ENCODE peak calls at places on chromosome 4, in seven cellular contexts. One of them, this sample, is unnamed.

GRCh38 chr4:74830928-74831327 is 36.6 kb upstream of the BTC start:
- DNase-seq in activated CD8-positive, alpha-beta memory T cell treated with anti-CD3 and anti-CD28 coated beads for 1 hour: no peak
- DNase-seq in activated CD4-positive, alpha-beta T cell treated with anti-CD3 and anti-CD28 coated beads, Interleukin-2, amount 10 ng/mL, durations not matched to agents 7 days and 5 days: no peak
- DNase-seq in NCI-H1092 treated with DMSO at 0.1 percent for 48 hours: no peak
- DNase-seq in HCT116: no peak
- DNase-seq in mammary epithelial cell: no peak
- DNase-seq in DMS153: no peak
- DNase-seq in this sample: no peak

GRCh38 chr4:151665022-151665421 is 95.8 kb downstream of the GATB start:
- DNase-seq in activated CD8-positive, alpha-beta memory T cell treated with anti-CD3 and anti-CD28 coated beads for 1 hour: no peak
- DNase-seq in activated CD4-positive, alpha-beta T cell treated with anti-CD3 and anti-CD28 coated beads, Interleukin-2, amount 10 ng/mL, durations not matched to agents 7 days and 5 days: no peak
- DNase-seq in NCI-H1092 treated with DMSO at 0.1 percent for 48 hours: no peak
- DNase-seq in HCT116: no peak
- DNase-seq in mammary epithelial cell: no peak
- DNase-seq in DMS153: no peak
- DNase-seq in this sample: no peak

GRCh38 chr4:66357316-66357715 is 687.0 kb upstream of the EPHA5 start:
- DNase-seq in activated CD8-positive, alpha-beta memory T cell treated with anti-CD3 and anti-CD28 coated beads for 1 hour: no peak
- DNase-seq in activated CD4-positive, alpha-beta T cell treated with anti-CD3 and anti-CD28 coated beads, Interleukin-2, amount 10 ng/mL, durations not matched to agents 7 days and 5 days: no peak
- DNase-seq in NCI-H1092 treated with DMSO at 0.1 percent for 48 hours: no peak
- DNase-seq in HCT116: no peak
- DNase-seq in mammary epithelial cell: peak; percentile 0
- DNase-seq in DMS153: peak; percentile 64
- DNase-seq in this sample: no peak

GRCh38 chr4:31518796-31519250 is 798.7 kb downstream of the PCDH7 start:
- DNase-seq in activated CD8-positive, alpha-beta memory T cell treated with anti-CD3 and anti-CD28 coated beads for 1 hour: no peak
- DNase-seq in activated CD4-positive, alpha-beta T cell treated with anti-CD3 and anti-CD28 coated beads, Interleukin-2, amount 10 ng/mL, durations not matched to agents 7 days and 5 days: no peak
- DNase-seq in NCI-H1092 treated with DMSO at 0.1 percent for 48 hours: no peak
- DNase-seq in HCT116: peak; percentile 48
- DNase-seq in mammary epithelial cell: peak; percentile 21
- DNase-seq in DMS153: no peak
- DNase-seq in this sample: no peak

GRCh38 chr4:175263537-175263936 is 345.4 kb downstream of the ADAM29 start:
- DNase-seq in activated CD8-positive, alpha-beta memory T cell treated with anti-CD3 and anti-CD28 coated beads for 1 hour: no peak
- DNase-seq in activated CD4-positive, alpha-beta T cell treated with anti-CD3 and anti-CD28 coated beads, Interleukin-2, amount 10 ng/mL, durations not matched to agents 7 days and 5 days: no peak
- DNase-seq in NCI-H1092 treated with DMSO at 0.1 percent for 48 hours: no peak
- DNase-seq in HCT116: no peak
- DNase-seq in mammary epithelial cell: no peak
- DNase-seq in DMS153: no peak
- DNase-seq in this sample: no peak

GRCh38 chr4:168098257-168098717 is 6.0 kb downstream of the ANXA10 start:
- DNase-seq in activated CD8-positive, alpha-beta memory T cell treated with anti-CD3 and anti-CD28 coated beads for 1 hour: no peak
- DNase-seq in activated CD4-positive, alpha-beta T cell treated with anti-CD3 and anti-CD28 coated beads, Interleukin-2, amount 10 ng/mL, durations not matched to agents 7 days and 5 days: no peak
- DNase-seq in NCI-H1092 treated with DMSO at 0.1 percent for 48 hours: no peak
- DNase-seq in HCT116: peak; percentile 92
- DNase-seq in mammary epithelial cell: peak; percentile 81
- DNase-seq in DMS153: no peak
- DNase-seq in this sample: no peak

GRCh38 chr4:151600432-151600831 is 160.4 kb downstream of the GATB start:
- DNase-seq in activated CD8-positive, alpha-beta memory T cell treated with anti-CD3 and anti-CD28 coated beads for 1 hour: no peak
- DNase-seq in activated CD4-positive, alpha-beta T cell treated with anti-CD3 and anti-CD28 coated beads, Interleukin-2, amount 10 ng/mL, durations not matched to agents 7 days and 5 days: no peak
- DNase-seq in NCI-H1092 treated with DMSO at 0.1 percent for 48 hours: no peak
- DNase-seq in HCT116: no peak
- DNase-seq in mammary epithelial cell: peak; percentile 64
- DNase-seq in DMS153: no peak
- DNase-seq in this sample: no peak

GRCh38 chr4:170005472-170005871 is 20.7 kb downstream of the MFAP3L start:
- DNase-seq in activated CD8-positive, alpha-beta memory T cell treated with anti-CD3 and anti-CD28 coated beads for 1 hour: no peak
- DNase-seq in activated CD4-positive, alpha-beta T cell treated with anti-CD3 and anti-CD28 coated beads, Interleukin-2, amount 10 ng/mL, durations not matched to agents 7 days and 5 days: no peak
- DNase-seq in NCI-H1092 treated with DMSO at 0.1 percent for 48 hours: peak; percentile 85
- DNase-seq in HCT116: no peak
- DNase-seq in mammary epithelial cell: no peak
- DNase-seq in DMS153: no peak
- DNase-seq in this sample: peak; percentile 58

GRCh38 chr4:55012363-55013255 is 112.8 kb downstream of the KDR start:
- DNase-seq in activated CD8-positive, alpha-beta memory T cell treated with anti-CD3 and anti-CD28 coated beads for 1 hour: no peak
- DNase-seq in activated CD4-positive, alpha-beta T cell treated with anti-CD3 and anti-CD28 coated beads, Interleukin-2, amount 10 ng/mL, durations not matched to agents 7 days and 5 days: no peak
- DNase-seq in NCI-H1092 treated with DMSO at 0.1 percent for 48 hours: no peak
- DNase-seq in HCT116: no peak
- DNase-seq in mammary epithelial cell: no peak
- DNase-seq in DMS153: peak; percentile 20
- DNase-seq in this sample: no peak

GRCh38 chr4:142614621-142615323 is 231.3 kb downstream of the INPP4B start:
- DNase-seq in activated CD8-positive, alpha-beta memory T cell treated with anti-CD3 and anti-CD28 coated beads for 1 hour: no peak
- DNase-seq in activated CD4-positive, alpha-beta T cell treated with anti-CD3 and anti-CD28 coated beads, Interleukin-2, amount 10 ng/mL, durations not matched to agents 7 days and 5 days: no peak
- DNase-seq in NCI-H1092 treated with DMSO at 0.1 percent for 48 hours: no peak
- DNase-seq in HCT116: no peak
- DNase-seq in mammary epithelial cell: peak; percentile 76
- DNase-seq in DMS153: no peak
- DNase-seq in this sample: no peak

GRCh38 chr4:2793578-2793919 is 664 bp downstream of the SH3BP2 start:
- DNase-seq in activated CD8-positive, alpha-beta memory T cell treated with anti-CD3 and anti-CD28 coated beads for 1 hour: no peak
- DNase-seq in activated CD4-positive, alpha-beta T cell treated with anti-CD3 and anti-CD28 coated beads, Interleukin-2, amount 10 ng/mL, durations not matched to agents 7 days and 5 days: no peak
- DNase-seq in NCI-H1092 treated with DMSO at 0.1 percent for 48 hours: no peak
- DNase-seq in HCT116: peak; percentile 12
- DNase-seq in mammary epithelial cell: no peak
- DNase-seq in DMS153: no peak
- DNase-seq in this sample: peak; percentile 37

GRCh38 chr4:152164561-152164960 is 371.3 kb downstream of the FBXW7 start:
- DNase-seq in activated CD8-positive, alpha-beta memory T cell treated with anti-CD3 and anti-CD28 coated beads for 1 hour: no peak
- DNase-seq in activated CD4-positive, alpha-beta T cell treated with anti-CD3 and anti-CD28 coated beads, Interleukin-2, amount 10 ng/mL, durations not matched to agents 7 days and 5 days: no peak
- DNase-seq in NCI-H1092 treated with DMSO at 0.1 percent for 48 hours: no peak
- DNase-seq in HCT116: no peak
- DNase-seq in mammary epithelial cell: peak; percentile 23
- DNase-seq in DMS153: no peak
- DNase-seq in this sample: no peak

GRCh38 chr4:24850669-24851068 is 55.3 kb downstream of the SOD3 start:
- DNase-seq in activated CD8-positive, alpha-beta memory T cell treated with anti-CD3 and anti-CD28 coated beads for 1 hour: no peak
- DNase-seq in activated CD4-positive, alpha-beta T cell treated with anti-CD3 and anti-CD28 coated beads, Interleukin-2, amount 10 ng/mL, durations not matched to agents 7 days and 5 days: no peak
- DNase-seq in NCI-H1092 treated with DMSO at 0.1 percent for 48 hours: no peak
- DNase-seq in HCT116: no peak
- DNase-seq in mammary epithelial cell: peak; percentile 67
- DNase-seq in DMS153: no peak
- DNase-seq in this sample: peak; percentile 84

GRCh38 chr4:53937918-53938317 is 126.5 kb downstream of the CHIC2 start:
- DNase-seq in activated CD8-positive, alpha-beta memory T cell treated with anti-CD3 and anti-CD28 coated beads for 1 hour: no peak
- DNase-seq in activated CD4-positive, alpha-beta T cell treated with anti-CD3 and anti-CD28 coated beads, Interleukin-2, amount 10 ng/mL, durations not matched to agents 7 days and 5 days: no peak
- DNase-seq in NCI-H1092 treated with DMSO at 0.1 percent for 48 hours: no peak
- DNase-seq in HCT116: peak; percentile 74
- DNase-seq in mammary epithelial cell: peak; percentile 39
- DNase-seq in DMS153: no peak
- DNase-seq in this sample: peak; percentile 42

GRCh38 chr4:150018257-150018656 is 60.0 kb upstream of the DCLK2 start:
- DNase-seq in activated CD8-positive, alpha-beta memory T cell treated with anti-CD3 and anti-CD28 coated beads for 1 hour: no peak
- DNase-seq in activated CD4-positive, alpha-beta T cell treated with anti-CD3 and anti-CD28 coated beads, Interleukin-2, amount 10 ng/mL, durations not matched to agents 7 days and 5 days: no peak
- DNase-seq in NCI-H1092 treated with DMSO at 0.1 percent for 48 hours: no peak
- DNase-seq in HCT116: no peak
- DNase-seq in mammary epithelial cell: no peak
- DNase-seq in DMS153: no peak
- DNase-seq in this sample: no peak

GRCh38 chr4:13920901-13921300 is 293.4 kb upstream of the BOD1L1 start:
- DNase-seq in activated CD8-positive, alpha-beta memory T cell treated with anti-CD3 and anti-CD28 coated beads for 1 hour: no peak
- DNase-seq in activated CD4-positive, alpha-beta T cell treated with anti-CD3 and anti-CD28 coated beads, Interleukin-2, amount 10 ng/mL, durations not matched to agents 7 days and 5 days: no peak
- DNase-seq in NCI-H1092 treated with DMSO at 0.1 percent for 48 hours: no peak
- DNase-seq in HCT116: no peak
- DNase-seq in mammary epithelial cell: peak; percentile 100
- DNase-seq in DMS153: no peak
- DNase-seq in this sample: peak; percentile 28

GRCh38 chr4:167239627-167240026 is 5.3 kb upstream of the SPOCK3 start:
- DNase-seq in activated CD8-positive, alpha-beta memory T cell treated with anti-CD3 and anti-CD28 coated beads for 1 hour: no peak
- DNase-seq in activated CD4-positive, alpha-beta T cell treated with anti-CD3 and anti-CD28 coated beads, Interleukin-2, amount 10 ng/mL, durations not matched to agents 7 days and 5 days: no peak
- DNase-seq in NCI-H1092 treated with DMSO at 0.1 percent for 48 hours: no peak
- DNase-seq in HCT116: no peak
- DNase-seq in mammary epithelial cell: no peak
- DNase-seq in DMS153: no peak
- DNase-seq in this sample: no peak

GRCh38 chr4:183318656-183319055 is 1.4 kb downstream of the CLDN22 start:
- DNase-seq in activated CD8-positive, alpha-beta memory T cell treated with anti-CD3 and anti-CD28 coated beads for 1 hour: no peak
- DNase-seq in activated CD4-positive, alpha-beta T cell treated with anti-CD3 and anti-CD28 coated beads, Interleukin-2, amount 10 ng/mL, durations not matched to agents 7 days and 5 days: no peak
- DNase-seq in NCI-H1092 treated with DMSO at 0.1 percent for 48 hours: no peak
- DNase-seq in HCT116: no peak
- DNase-seq in mammary epithelial cell: no peak
- DNase-seq in DMS153: no peak
- DNase-seq in this sample: no peak

GRCh38 chr4:1204286-1204827 is 32.0 kb upstream of the SPON2 start:
- DNase-seq in activated CD8-positive, alpha-beta memory T cell treated with anti-CD3 and anti-CD28 coated beads for 1 hour: no peak
- DNase-seq in activated CD4-positive, alpha-beta T cell treated with anti-CD3 and anti-CD28 coated beads, Interleukin-2, amount 10 ng/mL, durations not matched to agents 7 days and 5 days: no peak
- DNase-seq in NCI-H1092 treated with DMSO at 0.1 percent for 48 hours: no peak
- DNase-seq in HCT116: no peak
- DNase-seq in mammary epithelial cell: no peak
- DNase-seq in DMS153: no peak
- DNase-seq in this sample: peak; percentile 17

GRCh38 chr4:47686294-47686872 is 151.5 kb downstream of the CORIN start:
- DNase-seq in activated CD8-positive, alpha-beta memory T cell treated with anti-CD3 and anti-CD28 coated beads for 1 hour: peak; percentile 25
- DNase-seq in activated CD4-positive, alpha-beta T cell treated with anti-CD3 and anti-CD28 coated beads, Interleukin-2, amount 10 ng/mL, durations not matched to agents 7 days and 5 days: peak; percentile 68
- DNase-seq in NCI-H1092 treated with DMSO at 0.1 percent for 48 hours: no peak
- DNase-seq in HCT116: peak; percentile 43
- DNase-seq in mammary epithelial cell: peak; percentile 28
- DNase-seq in DMS153: no peak
- DNase-seq in this sample: peak; percentile 24

GRCh38 chr4:169275180-169275579 is 4.4 kb upstream of the SH3RF1 start:
- DNase-seq in activated CD8-positive, alpha-beta memory T cell treated with anti-CD3 and anti-CD28 coated beads for 1 hour: no peak
- DNase-seq in activated CD4-positive, alpha-beta T cell treated with anti-CD3 and anti-CD28 coated beads, Interleukin-2, amount 10 ng/mL, durations not matched to agents 7 days and 5 days: no peak
- DNase-seq in NCI-H1092 treated with DMSO at 0.1 percent for 48 hours: no peak
- DNase-seq in HCT116: no peak
- DNase-seq in mammary epithelial cell: no peak
- DNase-seq in DMS153: no peak
- DNase-seq in this sample: no peak

GRCh38 chr4:120007171-120007894 is 59.3 kb downstream of the MAD2L1 start:
- DNase-seq in activated CD8-positive, alpha-beta memory T cell treated with anti-CD3 and anti-CD28 coated beads for 1 hour: no peak
- DNase-seq in activated CD4-positive, alpha-beta T cell treated with anti-CD3 and anti-CD28 coated beads, Interleukin-2, amount 10 ng/mL, durations not matched to agents 7 days and 5 days: no peak
- DNase-seq in NCI-H1092 treated with DMSO at 0.1 percent for 48 hours: no peak
- DNase-seq in HCT116: no peak
- DNase-seq in mammary epithelial cell: peak; percentile 68
- DNase-seq in DMS153: no peak
- DNase-seq in this sample: no peak

GRCh38 chr4:182137343-182137742 is 105.9 kb upstream of the TENM3 start:
- DNase-seq in activated CD8-positive, alpha-beta memory T cell treated with anti-CD3 and anti-CD28 coated beads for 1 hour: no peak
- DNase-seq in activated CD4-positive, alpha-beta T cell treated with anti-CD3 and anti-CD28 coated beads, Interleukin-2, amount 10 ng/mL, durations not matched to agents 7 days and 5 days: no peak
- DNase-seq in NCI-H1092 treated with DMSO at 0.1 percent for 48 hours: no peak
- DNase-seq in HCT116: no peak
- DNase-seq in mammary epithelial cell: no peak
- DNase-seq in DMS153: no peak
- DNase-seq in this sample: no peak

GRCh38 chr4:151672996-151673395 is 87.8 kb downstream of the GATB start:
- DNase-seq in activated CD8-positive, alpha-beta memory T cell treated with anti-CD3 and anti-CD28 coated beads for 1 hour: no peak
- DNase-seq in activated CD4-positive, alpha-beta T cell treated with anti-CD3 and anti-CD28 coated beads, Interleukin-2, amount 10 ng/mL, durations not matched to agents 7 days and 5 days: no peak
- DNase-seq in NCI-H1092 treated with DMSO at 0.1 percent for 48 hours: no peak
- DNase-seq in HCT116: no peak
- DNase-seq in mammary epithelial cell: no peak
- DNase-seq in DMS153: no peak
- DNase-seq in this sample: no peak

GRCh38 chr4:142777045-142777743 is 68.9 kb downstream of the INPP4B start:
- DNase-seq in activated CD8-positive, alpha-beta memory T cell treated with anti-CD3 and anti-CD28 coated beads for 1 hour: no peak
- DNase-seq in activated CD4-positive, alpha-beta T cell treated with anti-CD3 and anti-CD28 coated beads, Interleukin-2, amount 10 ng/mL, durations not matched to agents 7 days and 5 days: no peak
- DNase-seq in NCI-H1092 treated with DMSO at 0.1 percent for 48 hours: no peak
- DNase-seq in HCT116: no peak
- DNase-seq in mammary epithelial cell: peak; percentile 84
- DNase-seq in DMS153: no peak
- DNase-seq in this sample: no peak

GRCh38 chr4:133316874-133317273 is 167.8 kb downstream of the PCDH10 start:
- DNase-seq in activated CD8-positive, alpha-beta memory T cell treated with anti-CD3 and anti-CD28 coated beads for 1 hour: no peak
- DNase-seq in activated CD4-positive, alpha-beta T cell treated with anti-CD3 and anti-CD28 coated beads, Interleukin-2, amount 10 ng/mL, durations not matched to agents 7 days and 5 days: no peak
- DNase-seq in NCI-H1092 treated with DMSO at 0.1 percent for 48 hours: no peak
- DNase-seq in HCT116: no peak
- DNase-seq in mammary epithelial cell: peak; percentile 3
- DNase-seq in DMS153: no peak
- DNase-seq in this sample: no peak

GRCh38 chr4:38618510-38618909 is 45.5 kb upstream of the KLF3 start:
- DNase-seq in activated CD8-positive, alpha-beta memory T cell treated with anti-CD3 and anti-CD28 coated beads for 1 hour: no peak
- DNase-seq in activated CD4-positive, alpha-beta T cell treated with anti-CD3 and anti-CD28 coated beads, Interleukin-2, amount 10 ng/mL, durations not matched to agents 7 days and 5 days: no peak
- DNase-seq in NCI-H1092 treated with DMSO at 0.1 percent for 48 hours: no peak
- DNase-seq in HCT116: no peak
- DNase-seq in mammary epithelial cell: no peak
- DNase-seq in DMS153: no peak
- DNase-seq in this sample: no peak

GRCh38 chr4:11429646-11430045 is 952 bp upstream of the HS3ST1 start:
- DNase-seq in activated CD8-positive, alpha-beta memory T cell treated with anti-CD3 and anti-CD28 coated beads for 1 hour: no peak
- DNase-seq in activated CD4-positive, alpha-beta T cell treated with anti-CD3 and anti-CD28 coated beads, Interleukin-2, amount 10 ng/mL, durations not matched to agents 7 days and 5 days: no peak
- DNase-seq in NCI-H1092 treated with DMSO at 0.1 percent for 48 hours: no peak
- DNase-seq in HCT116: no peak
- DNase-seq in mammary epithelial cell: no peak
- DNase-seq in DMS153: no peak
- DNase-seq in this sample: no peak

GRCh38 chr4:103786014-103786413 is 66.2 kb upstream of the TACR3 start:
- DNase-seq in activated CD8-positive, alpha-beta memory T cell treated with anti-CD3 and anti-CD28 coated beads for 1 hour: no peak
- DNase-seq in activated CD4-positive, alpha-beta T cell treated with anti-CD3 and anti-CD28 coated beads, Interleukin-2, amount 10 ng/mL, durations not matched to agents 7 days and 5 days: no peak
- DNase-seq in NCI-H1092 treated with DMSO at 0.1 percent for 48 hours: peak; percentile 36
- DNase-seq in HCT116: peak; percentile 56
- DNase-seq in mammary epithelial cell: peak; percentile 30
- DNase-seq in DMS153: peak; percentile 52
- DNase-seq in this sample: no peak